ENCODE peak calls at places on chromosomes 1 and 21, in five cellular contexts. One of them, this sample, is unnamed.

GRCh38 chr1:6870086-6870485 is 84.8 kb downstream of the CAMTA1 start:
- DNase-seq in AG10803: peak; percentile 62
- DNase-seq in pancreas: no peak
- DNase-seq in Calu3: no peak
- DNase-seq in ovary: no peak
- DNase-seq in this sample: no peak

GRCh38 chr1:222777977-222778376 is 36.9 kb upstream of the DISP1 start:
- DNase-seq in AG10803: peak; percentile 18
- DNase-seq in pancreas: no peak
- DNase-seq in Calu3: no peak
- DNase-seq in ovary: no peak
- DNase-seq in this sample: peak; percentile 100

GRCh38 chr1:30345525-30346145 is 377.8 kb downstream of the MATN1 start:
- DNase-seq in AG10803: no peak
- DNase-seq in pancreas: no peak
- DNase-seq in Calu3: no peak
- DNase-seq in ovary: no peak
- DNase-seq in this sample: no peak

GRCh38 chr1:3717041-3717714 is 35.1 kb upstream of the CCDC27 start:
- DNase-seq in AG10803: no peak
- DNase-seq in pancreas: no peak
- DNase-seq in Calu3: no peak
- DNase-seq in ovary: no peak
- DNase-seq in this sample: peak; percentile 95

GRCh38 chr1:218499021-218499691 is 154.0 kb downstream of the TGFB2 start:
- DNase-seq in AG10803: peak; percentile 95
- DNase-seq in pancreas: no peak
- DNase-seq in Calu3: no peak
- DNase-seq in ovary: no peak
- DNase-seq in this sample: peak; percentile 63

GRCh38 chr1:236086537-236086936 is 21.6 kb upstream of the NID1 start:
- DNase-seq in AG10803: no peak
- DNase-seq in pancreas: no peak
- DNase-seq in Calu3: no peak
- DNase-seq in ovary: no peak
- DNase-seq in this sample: no peak

GRCh38 chr1:210332233-210332632 is 3.5 kb downstream of the HHAT start:
- DNase-seq in AG10803: no peak
- DNase-seq in pancreas: no peak
- DNase-seq in Calu3: no peak
- DNase-seq in ovary: no peak
- DNase-seq in this sample: no peak

GRCh38 chr1:224542783-224543440 is 73.2 kb upstream of the CNIH3 start:
- DNase-seq in AG10803: peak; percentile 96
- DNase-seq in pancreas: no peak
- DNase-seq in Calu3: peak; percentile 45
- DNase-seq in ovary: no peak
- DNase-seq in this sample: peak; percentile 92

GRCh38 chr1:66769512-66770229 is 17.4 kb downstream of the DYNLT5 start:
- DNase-seq in AG10803: no peak
- DNase-seq in pancreas: no peak
- DNase-seq in Calu3: no peak
- DNase-seq in ovary: no peak
- DNase-seq in this sample: no peak

GRCh38 chr1:117928881-117929339 is 511 bp downstream of the GDAP2 start:
- DNase-seq in AG10803: peak; percentile 56
- DNase-seq in pancreas: peak; percentile 62
- DNase-seq in Calu3: peak; percentile 50
- DNase-seq in ovary: no peak
- DNase-seq in this sample: peak; percentile 65
- TF ChIP-seq CTCF in AG10803: peak; percentile 50
- TF ChIP-seq CTCF in pancreas: no peak
- TF ChIP-seq CTCF in Calu3: no peak
- TF ChIP-seq CTCF in ovary: no peak
- TF ChIP-seq CTCF in this sample: no peak

GRCh38 chr1:247241687-247242086 is 14.2 kb upstream of the VN1R5 start:
- DNase-seq in AG10803: no peak
- DNase-seq in pancreas: no peak
- DNase-seq in Calu3: no peak
- DNase-seq in ovary: no peak
- DNase-seq in this sample: peak; percentile 27

GRCh38 chr1:247247568-247247967 is 8.3 kb upstream of the VN1R5 start:
- DNase-seq in AG10803: no peak
- DNase-seq in pancreas: no peak
- DNase-seq in Calu3: no peak
- DNase-seq in ovary: no peak
- DNase-seq in this sample: no peak

GRCh38 chr1:247246325-247247115 is 9.4 kb upstream of the VN1R5 start:
- DNase-seq in AG10803: no peak
- DNase-seq in pancreas: no peak
- DNase-seq in Calu3: no peak
- DNase-seq in ovary: no peak
- DNase-seq in this sample: no peak

DNA sequence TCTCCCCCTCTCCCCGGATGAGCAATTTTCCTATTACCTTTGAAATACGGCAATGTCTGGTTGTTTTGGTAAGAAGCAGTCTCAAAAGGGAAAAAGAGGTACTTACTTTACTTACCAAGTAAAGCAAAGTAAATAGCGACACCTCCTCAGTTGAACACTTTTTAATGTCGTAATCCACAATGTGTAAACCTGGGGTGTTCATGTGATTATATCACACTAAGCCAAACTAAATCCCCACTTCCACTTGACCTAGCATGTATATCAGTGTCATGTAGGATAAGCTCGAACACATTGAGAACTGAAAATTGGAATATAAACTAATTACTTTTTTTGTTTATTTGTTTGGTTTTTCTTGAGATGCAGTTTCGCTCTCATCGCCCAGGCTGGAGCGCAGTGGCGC is 12.1 kb upstream of the VN1R5 start:
- DNase-seq in AG10803: no peak
- DNase-seq in pancreas: no peak
- DNase-seq in Calu3: no peak
- DNase-seq in ovary: no peak
- DNase-seq in this sample: no peak
- TF ChIP-seq CTCF in AG10803: no peak
- TF ChIP-seq CTCF in pancreas: no peak
- TF ChIP-seq CTCF in Calu3: no peak
- TF ChIP-seq CTCF in ovary: no peak
- TF ChIP-seq CTCF in this sample: no peak

GRCh38 chr1:9013824-9014223 is 12.4 kb downstream of the SLC2A7 start:
- DNase-seq in AG10803: no peak
- DNase-seq in pancreas: no peak
- DNase-seq in Calu3: no peak
- DNase-seq in ovary: no peak
- DNase-seq in this sample: peak; percentile 33

GRCh38 chr1:9006956-9007615 is 19.1 kb downstream of the SLC2A7 start:
- DNase-seq in AG10803: no peak
- DNase-seq in pancreas: no peak
- DNase-seq in Calu3: no peak
- DNase-seq in ovary: no peak
- DNase-seq in this sample: no peak

GRCh38 chr1:9008236-9008635 is 18.0 kb downstream of the SLC2A7 start:
- DNase-seq in AG10803: no peak
- DNase-seq in pancreas: no peak
- DNase-seq in Calu3: no peak
- DNase-seq in ovary: no peak
- DNase-seq in this sample: no peak

GRCh38 chr1:9010781-9011323 is 15.4 kb downstream of the SLC2A7 start:
- DNase-seq in AG10803: no peak
- DNase-seq in pancreas: no peak
- DNase-seq in Calu3: no peak
- DNase-seq in ovary: no peak
- DNase-seq in this sample: no peak

GRCh38 chr1:9009438-9010366 is 16.5 kb downstream of the SLC2A7 start:
- DNase-seq in AG10803: peak; percentile 12
- DNase-seq in pancreas: no peak
- DNase-seq in Calu3: peak; percentile 18
- DNase-seq in ovary: peak; percentile 60
- DNase-seq in this sample: peak; percentile 28
- TF ChIP-seq CTCF in AG10803: peak; percentile 46
- TF ChIP-seq CTCF in pancreas: no peak
- TF ChIP-seq CTCF in Calu3: no peak
- TF ChIP-seq CTCF in ovary: no peak
- TF ChIP-seq CTCF in this sample: peak; percentile 44

DNA sequence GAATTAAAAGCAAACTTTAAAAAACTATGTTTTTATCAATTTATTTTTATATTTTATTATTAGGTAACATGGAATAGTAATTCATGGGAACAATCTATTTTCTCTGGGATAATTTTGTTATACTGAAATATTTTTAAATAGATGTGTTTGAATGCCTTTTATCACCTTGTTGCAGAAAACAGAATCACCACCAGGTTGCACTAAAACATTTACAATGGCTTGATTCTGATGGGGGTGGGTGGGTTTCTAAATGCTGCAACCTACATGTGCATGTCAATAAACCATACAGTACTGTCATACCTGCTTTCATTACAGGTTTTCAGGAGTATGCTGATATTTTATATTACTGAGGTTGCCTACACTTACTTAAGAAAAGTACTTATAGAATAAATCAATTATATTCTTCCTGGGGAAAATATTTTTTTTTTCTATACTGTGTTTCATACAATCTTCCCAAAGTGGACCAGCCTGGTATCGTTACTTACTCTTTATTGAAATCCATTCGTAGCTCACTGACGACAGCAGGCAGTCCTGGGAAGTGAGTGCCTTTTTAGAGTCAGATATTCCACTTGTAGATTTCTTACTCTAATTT is 132.8 kb downstream of the PTPRC start:
- DNase-seq in AG10803: peak; percentile 31
- DNase-seq in pancreas: no peak
- DNase-seq in Calu3: peak; percentile 42
- DNase-seq in ovary: no peak
- DNase-seq in this sample: peak; percentile 70
- TF ChIP-seq CTCF in AG10803: peak; percentile 53
- TF ChIP-seq CTCF in pancreas: no peak
- TF ChIP-seq CTCF in Calu3: peak; percentile 73
- TF ChIP-seq CTCF in ovary: no peak
- TF ChIP-seq CTCF in this sample: peak; percentile 89

GRCh38 chr1:111595807-111596206 is 23.8 kb upstream of the RAP1A start:
- DNase-seq in AG10803: no peak
- DNase-seq in pancreas: no peak
- DNase-seq in Calu3: no peak
- DNase-seq in ovary: no peak
- DNase-seq in this sample: no peak

GRCh38 chr1:111594128-111594693 is 25.4 kb upstream of the RAP1A start:
- DNase-seq in AG10803: no peak
- DNase-seq in pancreas: no peak
- DNase-seq in Calu3: no peak
- DNase-seq in ovary: no peak
- DNase-seq in this sample: no peak

GRCh38 chr1:111597433-111597832 is 22.2 kb upstream of the RAP1A start:
- DNase-seq in AG10803: peak; percentile 77
- DNase-seq in pancreas: no peak
- DNase-seq in Calu3: no peak
- DNase-seq in ovary: no peak
- DNase-seq in this sample: no peak

GRCh38 chr1:111598534-111598933 is 21.1 kb upstream of the RAP1A start:
- DNase-seq in AG10803: no peak
- DNase-seq in pancreas: no peak
- DNase-seq in Calu3: no peak
- DNase-seq in ovary: no peak
- DNase-seq in this sample: no peak

GRCh38 chr1:111596499-111596898 is 23.1 kb upstream of the RAP1A start:
- DNase-seq in AG10803: no peak
- DNase-seq in pancreas: no peak
- DNase-seq in Calu3: no peak
- DNase-seq in ovary: no peak
- DNase-seq in this sample: no peak
- TF ChIP-seq CTCF in AG10803: no peak
- TF ChIP-seq CTCF in pancreas: no peak
- TF ChIP-seq CTCF in Calu3: no peak
- TF ChIP-seq CTCF in ovary: no peak
- TF ChIP-seq CTCF in this sample: no peak

GRCh38 chr21:38869946-38870345 is 64.2 kb downstream of the ETS2 start:
- DNase-seq in AG10803: no peak
- DNase-seq in pancreas: no peak
- DNase-seq in Calu3: no peak
- DNase-seq in ovary: no peak
- DNase-seq in this sample: no peak
- TF ChIP-seq CTCF in AG10803: no peak
- TF ChIP-seq CTCF in pancreas: no peak
- TF ChIP-seq CTCF in Calu3: no peak
- TF ChIP-seq CTCF in ovary: no peak
- TF ChIP-seq CTCF in this sample: no peak

This sample was measured in MCF 10A.